ENCODE peak calls at places on chromosomes 13 and 19, in eight cellular contexts. P is IMR-90, Z is left ventricle myocardium inferior, D is cardiac muscle cell, R is adrenal gland, W is heart right ventricle, V is thyroid gland, N is dorsolateral prefrontal cortex. I is an unnamed sample.
A peak's percentile ranks its signal among the peaks of the same experiment; 100 is the strongest.

GRCh38 chr13:33328691-33329090 is 43.1 kb upstream of the STARD13 start:
- DNase-seq in P (no peak), Z (no peak), D (peak; percentile 41), R (no peak), W (no peak), V (peak; percentile 56), N (no peak), I (no peak)

GRCh38 chr13:76795701-76796695 is 90.2 kb downstream of the KCTD12 start:
- DNase-seq in P (peak; percentile 43), Z (no peak), D (no peak), R (no peak), W (no peak), V (no peak), N (no peak), I (no peak)

GRCh38 chr19:41551711-41552110 is 24.3 kb upstream of the CEACAM21 start:
- DNase-seq in P (no peak), Z (no peak), D (no peak), R (no peak), W (no peak), V (no peak), N (no peak), I (no peak)

GRCh38 chr19:29379257-29379986 is 146.4 kb upstream of the VSTM2B start:
- DNase-seq in P (no peak), Z (no peak), D (no peak), R (no peak), W (no peak), V (no peak), N (no peak), I (no peak)

GRCh38 chr13:28754698-28755545 is 36.2 kb upstream of the SLC46A3 start:
- DNase-seq in P (peak; percentile 13), Z (peak; percentile 36), D (peak; percentile 12), R (peak; percentile 29), W (peak; percentile 71), V (peak; percentile 8), N (no peak), I (no peak)

GRCh38 chr13:41533676-41534075 is 76.3 kb downstream of the RGCC start:
- DNase-seq in P (no peak), Z (no peak), D (no peak), R (no peak), W (no peak), V (no peak), N (no peak), I (no peak)

GRCh38 chr13:77489566-77490337 is 45.8 kb upstream of the SCEL start:
- DNase-seq in P (no peak), Z (no peak), D (no peak), R (no peak), W (no peak), V (no peak), N (no peak), I (no peak)

GRCh38 chr13:79538757-79539156 is 57.8 kb downstream of the NDFIP2 start:
- DNase-seq in P (no peak), Z (no peak), D (no peak), R (no peak), W (no peak), V (no peak), N (no peak), I (no peak)

GRCh38 chr19:41696402-41697197 is 8.5 kb upstream of the CEACAM7 start:
- DNase-seq in P (no peak), Z (no peak), D (no peak), R (no peak), W (no peak), V (no peak), N (no peak), I (no peak)

GRCh38 chr19:31149306-31149975 is 199.8 kb downstream of the TSHZ3 start:
- DNase-seq in P (peak; percentile 8), Z (no peak), D (no peak), R (no peak), W (no peak), V (no peak), N (no peak), I (no peak)

DNA sequence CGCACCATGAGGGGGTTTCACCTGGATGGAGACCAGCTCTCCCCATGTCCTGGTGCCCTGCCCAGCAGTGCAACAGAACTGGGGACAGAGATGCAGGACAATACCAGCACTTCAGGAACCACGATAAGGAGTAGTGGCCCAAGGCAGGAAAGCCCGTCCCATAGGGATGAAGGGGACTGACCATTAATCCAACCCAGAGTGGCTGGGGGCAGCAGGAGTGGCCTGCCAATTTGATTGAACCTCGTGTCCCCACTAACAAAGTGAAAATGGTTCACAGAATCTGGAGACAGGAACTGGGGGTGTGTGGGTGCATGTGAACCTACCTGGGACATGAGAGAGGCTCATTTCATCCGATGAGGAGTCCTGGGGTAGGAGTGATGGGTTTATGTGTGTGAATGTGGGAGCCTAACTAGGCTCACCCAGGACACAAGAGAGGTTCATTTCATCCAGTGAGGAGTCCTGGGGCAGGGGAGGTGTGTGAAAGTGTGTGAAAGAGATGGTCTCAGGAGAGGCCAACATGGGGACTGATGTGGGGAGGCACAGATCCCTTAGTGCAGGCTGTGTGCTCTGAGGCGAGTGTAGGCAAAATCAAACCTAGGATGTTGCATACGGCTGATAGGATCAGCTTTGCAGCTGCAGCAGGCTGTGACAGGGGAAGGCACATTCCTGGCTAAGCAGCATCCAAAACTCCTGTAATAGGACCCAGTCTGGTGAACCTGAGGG is 98.2 kb downstream of the ZNF429 start:
- DNase-seq in P (no peak), Z (no peak), D (peak; percentile 15), R (no peak), W (no peak), V (no peak), N (no peak), I (no peak)
- H3K4me3 ChIP-seq in P (no peak overlapping the region), Z (peak overlapping the region; percentile 67), D (no peak overlapping the region), R (no peak overlapping the region), W (no peak overlapping the region), V (no peak overlapping the region), N (peak overlapping the region; percentile 48), I (peak overlapping the region; percentile 56)

GRCh38 chr19:16340092-16340491 is 15.5 kb downstream of the KLF2 start:
- DNase-seq in P (peak; percentile 61), Z (no peak), D (no peak), R (no peak), W (no peak), V (no peak), N (no peak), I (no peak)

GRCh38 chr19:16345457-16345856 is 20.8 kb downstream of the KLF2 start:
- DNase-seq in P (no peak), Z (no peak), D (no peak), R (no peak), W (no peak), V (no peak), N (no peak), I (no peak)

GRCh38 chr19:16342002-16342715 is 17.5 kb downstream of the KLF2 start:
- DNase-seq in P (no peak), Z (peak; percentile 39), D (no peak), R (no peak), W (peak; percentile 68), V (peak; percentile 66), N (no peak), I (no peak)

GRCh38 chr19:16340654-16341053 is 16.0 kb downstream of the KLF2 start:
- DNase-seq in P (no peak), Z (no peak), D (no peak), R (no peak), W (no peak), V (no peak), N (no peak), I (no peak)

DNA sequence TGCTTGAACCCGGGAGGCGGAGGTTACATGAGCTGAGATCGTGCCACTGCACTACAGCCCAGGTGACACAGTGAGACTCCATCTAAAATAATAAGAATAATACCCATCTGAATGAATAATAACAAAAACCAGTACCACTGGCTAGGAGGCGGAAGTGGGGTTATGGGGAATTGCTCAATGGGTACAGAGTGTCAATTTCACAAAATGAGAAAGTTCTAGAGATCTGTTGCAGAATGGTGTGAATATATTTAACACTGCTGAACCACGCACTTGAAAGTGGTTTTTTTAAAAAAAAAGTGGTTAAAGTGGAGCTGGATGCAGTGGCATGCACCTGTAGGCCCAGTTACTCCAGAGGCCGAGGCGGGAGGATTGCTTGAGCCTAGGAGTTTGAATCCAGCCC is 18.5 kb downstream of the KLF2 start:
- DNase-seq in P (no peak), Z (no peak), D (no peak), R (no peak), W (no peak), V (no peak), N (no peak), I (no peak)
- H3K27ac ChIP-seq in P (no peak overlapping the region), Z (peak overlapping the region; percentile 97), D (no peak overlapping the region), R (no peak overlapping the region), W (peak overlapping the region; percentile 92), V (peak overlapping the region; percentile 70), N (peak overlapping the region; percentile 81), I (no peak overlapping the region)

GRCh38 chr19:2636897-2637683 is 65.4 kb downstream of the GNG7 start:
- DNase-seq in P (peak; percentile 31), Z (peak; percentile 69), D (peak; percentile 62), R (peak; percentile 56), W (peak; percentile 37), V (peak; percentile 82), N (peak; percentile 74), I (peak; percentile 46)

GRCh38 chr19:2636142-2636896 is 66.2 kb downstream of the GNG7 start:
- DNase-seq in P (no peak), Z (no peak), D (no peak), R (no peak), W (no peak), V (peak; percentile 71), N (no peak), I (no peak)

GRCh38 chr19:2634228-2634951 is 68.1 kb downstream of the GNG7 start:
- DNase-seq in P (no peak), Z (peak; percentile 70), D (peak; percentile 52), R (peak; percentile 73), W (no peak), V (peak; percentile 94), N (no peak), I (no peak)

GRCh38 chr19:2633693-2634075 is 68.8 kb downstream of the GNG7 start:
- DNase-seq in P (no peak), Z (no peak), D (no peak), R (no peak), W (no peak), V (no peak), N (no peak), I (no peak)

GRCh38 chr19:2634960-2635359 is 67.5 kb downstream of the GNG7 start:
- DNase-seq in P (no peak), Z (no peak), D (no peak), R (no peak), W (no peak), V (no peak), N (no peak), I (no peak)
- H3K4me3 ChIP-seq in P (no peak overlapping the region), Z (peak overlapping the region; percentile 51), D (no peak overlapping the region), R (no peak overlapping the region), W (no peak overlapping the region), V (no peak overlapping the region), N (no peak overlapping the region), I (no peak overlapping the region)

GRCh38 chr13:98824376-98825160 is 72.1 kb upstream of the SLC15A1 start:
- DNase-seq in P (peak; percentile 27), Z (no peak), D (no peak), R (no peak), W (no peak), V (no peak), N (no peak), I (no peak)

GRCh38 chr13:98827449-98827848 is 75.0 kb upstream of the SLC15A1 start:
- DNase-seq in P (no peak), Z (no peak), D (peak; percentile 8), R (no peak), W (no peak), V (no peak), N (no peak), I (no peak)

GRCh38 chr13:98826156-98826555 is 73.7 kb upstream of the SLC15A1 start:
- DNase-seq in P (peak; percentile 15), Z (no peak), D (no peak), R (no peak), W (no peak), V (no peak), N (no peak), I (no peak)

GRCh38 chr13:98823442-98823841 is 71.0 kb upstream of the SLC15A1 start:
- DNase-seq in P (no peak), Z (no peak), D (no peak), R (no peak), W (no peak), V (no peak), N (no peak), I (no peak)

GRCh38 chr13:98825659-98826058 is 73.2 kb upstream of the SLC15A1 start:
- DNase-seq in P (no peak), Z (no peak), D (no peak), R (no peak), W (no peak), V (no peak), N (no peak), I (no peak)
- H3K27ac ChIP-seq in P (no peak overlapping the region), Z (peak overlapping the region; percentile 23), D (no peak overlapping the region), R (no peak overlapping the region), W (no peak overlapping the region), V (no peak overlapping the region), N (no peak overlapping the region), I (no peak overlapping the region)